ENCODE peak calls at places on chromosome 2, in nine cellular contexts. B, W, T, U, J, Y, C, E and X are unnamed samples.

GRCh38 chr2:192151848-192152247 is 42.9 kb downstream of the TMEFF2 start:
- DNase-seq in B (no peak), W (peak), T (no peak), U (no peak), J (no peak), Y (peak), C (no peak), E (peak), X (no peak)

GRCh38 chr2:204108301-204108700 is 171.7 kb downstream of the ICOS start:
- DNase-seq in B (peak), W (no peak), T (no peak), U (peak), J (no peak), Y (peak), C (no peak), E (peak), X (peak)

GRCh38 chr2:128456281-128456680 is 137.6 kb upstream of the HS6ST1 start:
- DNase-seq in B (no peak), W (no peak), T (no peak), U (peak), J (no peak), Y (no peak), C (no peak), E (no peak), X (no peak)

GRCh38 chr2:208548689-208549088 is 142.1 kb downstream of the PTH2R start:
- DNase-seq in B (no peak), W (no peak), T (no peak), U (no peak), J (no peak), Y (no peak), C (no peak), E (no peak), X (no peak)

GRCh38 chr2:63047193-63047533 is 3.5 kb upstream of the OTX1 start:
- DNase-seq in B (no peak), W (no peak), T (no peak), U (no peak), J (no peak), Y (no peak), C (no peak), E (no peak), X (no peak)

GRCh38 chr2:66587216-66587615 is 152.3 kb downstream of the MEIS1 start:
- DNase-seq in B (no peak), W (peak), T (no peak), U (peak), J (no peak), Y (peak), C (no peak), E (peak), X (no peak)

GRCh38 chr2:37323770-37324535 is 680 bp downstream of the PRKD3 start:
- DNase-seq in B (peak), W (peak), T (no peak), U (no peak), J (peak), Y (peak), C (peak), E (peak), X (peak)

GRCh38 chr2:818233-818632 is 132.4 kb upstream of the SNTG2 start:
- DNase-seq in B (no peak), W (no peak), T (no peak), U (no peak), J (no peak), Y (no peak), C (no peak), E (no peak), X (no peak)

GRCh38 chr2:3505771-3506170 is 13.6 kb downstream of the ADI1 start:
- DNase-seq in B (no peak), W (no peak), T (no peak), U (peak), J (no peak), Y (no peak), C (no peak), E (no peak), X (no peak)

GRCh38 chr2:140643761-140644187 is 1487.0 kb downstream of the LRP1B start:
- DNase-seq in B (no peak), W (peak), T (no peak), U (no peak), J (no peak), Y (peak), C (no peak), E (peak), X (no peak)

GRCh38 chr2:209476367-209477191 is 52.7 kb downstream of the MAP2 start:
- DNase-seq in B (no peak), W (peak), T (no peak), U (no peak), J (no peak), Y (peak), C (no peak), E (peak), X (no peak)

GRCh38 chr2:222127660-222128059 is 171.1 kb downstream of the PAX3 start:
- DNase-seq in B (no peak), W (no peak), T (no peak), U (no peak), J (no peak), Y (peak), C (no peak), E (no peak), X (no peak)

GRCh38 chr2:95330939-95331338 is 33.8 kb downstream of the KCNIP3 start:
- DNase-seq in B (no peak), W (no peak), T (no peak), U (no peak), J (no peak), Y (no peak), C (no peak), E (no peak), X (no peak)

GRCh38 chr2:217065695-217066405 is 206.0 kb upstream of the TNP1 start:
- DNase-seq in B (no peak), W (peak), T (no peak), U (no peak), J (no peak), Y (peak), C (no peak), E (peak), X (no peak)

GRCh38 chr2:147232225-147232669 is 612.6 kb upstream of the ACVR2A start:
- DNase-seq in B (no peak), W (peak), T (no peak), U (no peak), J (no peak), Y (peak), C (no peak), E (no peak), X (no peak)

GRCh38 chr2:15603948-15604347 is 12.3 kb downstream of the DDX1 start:
- DNase-seq in B (no peak), W (no peak), T (no peak), U (no peak), J (no peak), Y (no peak), C (no peak), E (no peak), X (no peak)

GRCh38 chr2:73103018-73103542 is 9.7 kb downstream of the RAB11FIP5 start:
- DNase-seq in B (no peak), W (no peak), T (no peak), U (peak), J (no peak), Y (peak), C (no peak), E (no peak), X (no peak)

GRCh38 chr2:18829976-18830375 is 240.6 kb upstream of the NT5C1B start:
- DNase-seq in B (no peak), W (no peak), T (no peak), U (no peak), J (no peak), Y (no peak), C (no peak), E (peak), X (no peak)

GRCh38 chr2:227447606-227448005 is 24.4 kb upstream of the AGFG1 start:
- DNase-seq in B (no peak), W (no peak), T (no peak), U (no peak), J (no peak), Y (no peak), C (no peak), E (no peak), X (no peak)

GRCh38 chr2:206457188-206457634 is 13.9 kb downstream of the ADAM23 start:
- DNase-seq in B (no peak), W (peak), T (no peak), U (no peak), J (no peak), Y (no peak), C (no peak), E (no peak), X (no peak)

GRCh38 chr2:12107849-12108420 is 361.5 kb downstream of the LPIN1 start:
- DNase-seq in B (no peak), W (no peak), T (no peak), U (no peak), J (no peak), Y (peak), C (no peak), E (peak), X (no peak)

GRCh38 chr2:234996467-234997270 is 44.9 kb downstream of the SH3BP4 start:
- DNase-seq in B (no peak), W (no peak), T (no peak), U (peak), J (no peak), Y (peak), C (no peak), E (peak), X (no peak)

GRCh38 chr2:86541282-86541681 is 22.0 kb downstream of the CHMP3 start:
- DNase-seq in B (no peak), W (no peak), T (no peak), U (no peak), J (no peak), Y (no peak), C (no peak), E (peak), X (no peak)

GRCh38 chr2:168738057-168738456 is 64.4 kb upstream of the NOSTRIN start:
- DNase-seq in B (no peak), W (peak), T (no peak), U (no peak), J (no peak), Y (no peak), C (no peak), E (peak), X (no peak)

GRCh38 chr2:27118525-27119329 is at the start of gene CGREF1:
- DNase-seq in B (no peak), W (no peak), T (no peak), U (peak), J (no peak), Y (no peak), C (no peak), E (peak), X (no peak)

GRCh38 chr2:12918841-12919445 is 202.2 kb downstream of the TRIB2 start:
- DNase-seq in B (no peak), W (peak), T (no peak), U (no peak), J (no peak), Y (peak), C (peak), E (peak), X (no peak)

GRCh38 chr2:219991116-219991515 is 363.7 kb downstream of the SLC4A3 start:
- DNase-seq in B (no peak), W (no peak), T (no peak), U (no peak), J (no peak), Y (peak), C (no peak), E (no peak), X (no peak)

GRCh38 chr2:17611036-17611435 is 70.5 kb downstream of the VSNL1 start:
- DNase-seq in B (no peak), W (no peak), T (no peak), U (no peak), J (no peak), Y (no peak), C (no peak), E (no peak), X (no peak)

GRCh38 chr2:197705912-197706838 is 1.0 kb downstream of the MARS2 start:
- DNase-seq in B (no peak), W (no peak), T (no peak), U (peak), J (no peak), Y (peak), C (peak), E (no peak), X (peak)

GRCh38 chr2:234979204-234980167 is 27.7 kb downstream of the SH3BP4 start:
- DNase-seq in B (no peak), W (no peak), T (no peak), U (no peak), J (no peak), Y (peak), C (peak), E (peak), X (no peak)

GRCh38 chr2:213104089-213104902 is 47.1 kb downstream of the IKZF2 start:
- DNase-seq in B (peak), W (peak), T (no peak), U (no peak), J (no peak), Y (peak), C (no peak), E (peak), X (peak)

GRCh38 chr2:17259613-17260012 is 258.6 kb downstream of the RAD51AP2 start:
- DNase-seq in B (no peak), W (no peak), T (no peak), U (no peak), J (no peak), Y (no peak), C (no peak), E (no peak), X (no peak)

GRCh38 chr2:237075749-237076599 is 9.7 kb upstream of the COPS8 start:
- DNase-seq in B (no peak), W (no peak), T (no peak), U (peak), J (no peak), Y (peak), C (no peak), E (no peak), X (no peak)

GRCh38 chr2:18445412-18446320 is 114.8 kb downstream of the RDH14 start:
- DNase-seq in B (no peak), W (no peak), T (no peak), U (no peak), J (no peak), Y (no peak), C (peak), E (peak), X (no peak)

GRCh38 chr2:157822993-157823392 is 53.1 kb downstream of the ACVR1 start:
- DNase-seq in B (no peak), W (peak), T (no peak), U (no peak), J (no peak), Y (no peak), C (no peak), E (peak), X (no peak)

GRCh38 chr2:179981085-179981484 is 26.0 kb downstream of the CWC22 start:
- DNase-seq in B (no peak), W (peak), T (no peak), U (no peak), J (no peak), Y (no peak), C (no peak), E (peak), X (no peak)

GRCh38 chr2:128665113-128665512 is 346.4 kb upstream of the HS6ST1 start:
- DNase-seq in B (no peak), W (no peak), T (no peak), U (no peak), J (no peak), Y (no peak), C (no peak), E (no peak), X (no peak)